ENCODE peak calls at places on chromosomes 3 and 15, in ten cellular contexts. Z is tibial nerve, D is breast epithelium, P is NB4, I is IMR-90, C is vagina, R is ovary, W is adrenal gland, G is upper lobe of left lung, X is HCT116. B is an unnamed sample.

GRCh38 chr15:99407716-99408115 is 156.4 kb downstream of the LRRC28 start:
- DNase-seq in Z (no peak), D (no peak), P (no peak), I (no peak), C (no peak), R (no peak), W (no peak), G (no peak), X (no peak), B (peak)

GRCh38 chr15:72445426-72445825 is 28.7 kb upstream of the ARIH1 start:
- DNase-seq in Z (no peak), D (no peak), P (no peak), I (no peak), C (no peak), R (no peak), W (no peak), G (no peak), X (no peak), B (no peak)

GRCh38 chr3:14227866-14228265 is 49.2 kb downstream of the LSM3 start:
- DNase-seq in Z (no peak), D (no peak), P (no peak), I (peak), C (no peak), R (no peak), W (no peak), G (no peak), X (no peak), B (no peak)

GRCh38 chr3:145313751-145314150 is 847.2 kb downstream of the PLOD2 start:
- DNase-seq in Z (no peak), D (no peak), P (no peak), I (no peak), C (no peak), R (no peak), W (no peak), G (no peak), X (no peak), B (no peak)

GRCh38 chr3:188279696-188280398 is 125.9 kb downstream of the LPP start:
- DNase-seq in Z (no peak), D (no peak), P (no peak), I (peak), C (no peak), R (no peak), W (no peak), G (no peak), X (no peak), B (no peak)

GRCh38 chr3:42032693-42033349 is 58.3 kb upstream of the TRAK1 start:
- DNase-seq in Z (peak), D (no peak), P (peak), I (peak), C (no peak), R (peak), W (peak), G (no peak), X (no peak), B (peak)

GRCh38 chr15:52485290-52485689 is 43.4 kb downstream of the MYO5A start:
- DNase-seq in Z (no peak), D (no peak), P (no peak), I (no peak), C (no peak), R (no peak), W (no peak), G (no peak), X (no peak), B (no peak)

GRCh38 chr3:169759256-169759655 is 5.6 kb downstream of the TERC start:
- DNase-seq in Z (no peak), D (no peak), P (peak), I (peak), C (no peak), R (no peak), W (no peak), G (no peak), X (no peak), B (no peak)

GRCh38 chr3:97896547-97896946 is 74.7 kb downstream of the CRYBG3 start:
- DNase-seq in Z (no peak), D (no peak), P (no peak), I (no peak), C (no peak), R (no peak), W (no peak), G (no peak), X (no peak), B (no peak)

GRCh38 chr15:82122754-82123400 is 77.1 kb upstream of the MEX3B start:
- DNase-seq in Z (peak), D (no peak), P (no peak), I (peak), C (no peak), R (peak), W (peak), G (no peak), X (peak), B (peak)

GRCh38 chr3:46892285-46893145 is 15.0 kb downstream of the PTH1R start:
- DNase-seq in Z (peak), D (peak), P (peak), I (peak), C (no peak), R (peak), W (peak), G (peak), X (peak), B (peak)

GRCh38 chr15:66941791-66942190 is 123.6 kb upstream of the SMAD3 start:
- DNase-seq in Z (no peak), D (no peak), P (no peak), I (no peak), C (no peak), R (no peak), W (no peak), G (no peak), X (no peak), B (no peak)

GRCh38 chr3:188956839-188957489 is 214.8 kb upstream of the TPRG1 start:
- DNase-seq in Z (peak), D (no peak), P (peak), I (peak), C (no peak), R (no peak), W (no peak), G (no peak), X (peak), B (no peak)

GRCh38 chr3:55330355-55330754 is 156.8 kb downstream of the WNT5A start:
- DNase-seq in Z (no peak), D (no peak), P (no peak), I (peak), C (no peak), R (no peak), W (peak), G (no peak), X (no peak), B (no peak)

GRCh38 chr15:26166429-26166828 is 303.3 kb upstream of the ATP10A start:
- DNase-seq in Z (no peak), D (no peak), P (peak), I (no peak), C (no peak), R (no peak), W (no peak), G (no peak), X (no peak), B (no peak)

GRCh38 chr3:106628407-106628806 is 748.8 kb upstream of the CCDC54 start:
- DNase-seq in Z (no peak), D (no peak), P (no peak), I (peak), C (no peak), R (no peak), W (no peak), G (no peak), X (no peak), B (no peak)

GRCh38 chr15:51114437-51115119 is 19.9 kb upstream of the TNFAIP8L3 start:
- DNase-seq in Z (no peak), D (no peak), P (no peak), I (no peak), C (no peak), R (no peak), W (no peak), G (no peak), X (no peak), B (no peak)

GRCh38 chr15:57640935-57641682 is 49.4 kb downstream of the MYZAP start:
- DNase-seq in Z (no peak), D (no peak), P (peak), I (peak), C (no peak), R (no peak), W (peak), G (no peak), X (no peak), B (no peak)

GRCh38 chr3:155555479-155556065 is 189.3 kb downstream of the PLCH1 start:
- DNase-seq in Z (no peak), D (no peak), P (no peak), I (no peak), C (no peak), R (no peak), W (no peak), G (no peak), X (no peak), B (no peak)

GRCh38 chr3:14093831-14094230 is 30.8 kb downstream of the CHCHD4 start:
- DNase-seq in Z (no peak), D (no peak), P (no peak), I (no peak), C (no peak), R (no peak), W (no peak), G (no peak), X (no peak), B (no peak)

GRCh38 chr3:49244589-49245205 is 32.3 kb downstream of the C3orf62 start:
- DNase-seq in Z (no peak), D (no peak), P (peak), I (peak), C (no peak), R (no peak), W (peak), G (no peak), X (no peak), B (peak)

GRCh38 chr3:13166243-13167063 is 93.2 kb upstream of the IQSEC1 start:
- DNase-seq in Z (no peak), D (peak), P (peak), I (no peak), C (no peak), R (no peak), W (no peak), G (no peak), X (no peak), B (no peak)

GRCh38 chr15:53665930-53666329 is 93.5 kb downstream of the WDR72 start:
- DNase-seq in Z (no peak), D (no peak), P (no peak), I (no peak), C (no peak), R (no peak), W (no peak), G (no peak), X (no peak), B (no peak)

GRCh38 chr3:127061641-127062040 is 78.7 kb downstream of the PLXNA1 start:
- DNase-seq in Z (no peak), D (no peak), P (no peak), I (no peak), C (no peak), R (no peak), W (no peak), G (no peak), X (no peak), B (no peak)

GRCh38 chr3:132343018-132343612 is 25.9 kb downstream of the ACP3 start:
- DNase-seq in Z (peak), D (no peak), P (peak), I (peak), C (no peak), R (peak), W (peak), G (no peak), X (peak), B (no peak)

GRCh38 chr15:58392611-58393161 is 39.1 kb upstream of the LIPC start:
- DNase-seq in Z (no peak), D (no peak), P (no peak), I (no peak), C (no peak), R (no peak), W (no peak), G (no peak), X (no peak), B (no peak)

GRCh38 chr15:96184297-96184696 is 146.2 kb upstream of the NR2F2 start:
- DNase-seq in Z (no peak), D (no peak), P (no peak), I (no peak), C (no peak), R (no peak), W (no peak), G (no peak), X (no peak), B (no peak)

GRCh38 chr3:153469162-153469561 is 307.1 kb downstream of the RAP2B start:
- DNase-seq in Z (no peak), D (no peak), P (no peak), I (no peak), C (no peak), R (no peak), W (no peak), G (no peak), X (no peak), B (no peak)
- TF ChIP-seq POLR2A in Z (no peak), D (no peak), P (no peak), I (no peak), C (no peak), R (no peak), W (no peak), G (no peak), X (no peak), B (no peak)

DNA sequence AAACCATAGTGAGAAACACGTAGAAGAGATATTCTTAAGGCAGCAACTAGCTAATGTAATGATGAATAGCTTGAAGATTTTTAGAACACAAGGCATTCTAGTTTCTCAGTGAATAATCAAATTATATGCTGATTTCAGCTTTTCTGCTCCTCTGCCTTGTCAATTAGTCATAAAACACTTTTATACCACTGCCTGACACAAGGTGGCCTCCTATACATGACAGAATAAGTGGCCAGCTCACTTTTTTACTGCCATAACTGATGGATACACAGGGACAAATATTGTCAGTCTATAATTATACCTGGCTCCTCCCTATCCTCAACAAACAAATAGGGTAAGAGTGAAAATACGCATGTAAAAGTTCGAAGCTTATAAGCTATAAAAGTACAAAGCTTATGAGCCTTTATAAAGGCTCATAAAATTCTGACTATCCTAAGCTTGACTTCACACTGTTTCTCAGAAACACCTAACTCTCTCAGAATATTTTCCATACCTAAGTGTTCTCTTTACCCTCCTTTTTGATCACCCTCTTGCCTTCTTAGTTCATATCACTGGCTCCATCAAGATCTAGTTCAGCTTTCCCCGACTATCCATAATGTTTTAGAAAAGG is 81.6 kb downstream of the HERC1 start:
- DNase-seq in Z (peak), D (no peak), P (peak), I (peak), C (no peak), R (no peak), W (peak), G (no peak), X (peak), B (no peak)
- TF ChIP-seq CTCF in Z (peak), D (peak), P (peak), I (peak), C (peak), R (peak), W (peak), G (peak), X (peak), B (peak)

DNA sequence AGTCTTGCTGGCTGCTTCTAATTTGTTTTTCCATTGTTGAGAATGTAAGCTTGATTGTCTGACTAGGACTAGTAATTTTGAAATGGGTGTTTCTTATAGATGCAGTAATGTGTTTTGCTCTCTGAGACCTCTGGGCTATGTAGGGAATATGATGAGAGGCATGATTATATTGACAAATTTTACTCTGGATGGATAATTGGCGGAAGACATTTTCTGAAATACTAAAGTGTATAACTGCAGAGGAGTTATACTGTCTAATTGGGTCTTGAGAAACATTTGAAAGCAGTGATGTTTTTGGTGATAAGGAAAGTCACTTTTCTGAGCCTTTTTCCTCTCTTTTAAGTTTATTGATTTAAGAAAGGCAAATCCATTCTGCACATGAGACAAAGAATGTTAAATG is 1.8 kb downstream of the ATP2C1 start:
- DNase-seq in Z (no peak), D (no peak), P (no peak), I (no peak), C (no peak), R (no peak), W (no peak), G (no peak), X (no peak), B (no peak)
- H3K4me3 ChIP-seq in Z (no peak), D (no peak), P (peak), I (peak), C (peak), R (no peak), W (no peak), G (no peak), X (no peak), B (no peak)

GRCh38 chr3:125683067-125683844 is 88.0 kb upstream of the OSBPL11 start:
- DNase-seq in Z (no peak), D (no peak), P (no peak), I (no peak), C (no peak), R (no peak), W (peak), G (peak), X (no peak), B (no peak)
- TF ChIP-seq POLR2A in Z (no peak), D (no peak), P (no peak), I (no peak), C (no peak), R (no peak), W (no peak), G (no peak), X (no peak), B (no peak)

GRCh38 chr15:29316422-29316821 is 46.8 kb upstream of the NSMCE3 start:
- DNase-seq in Z (no peak), D (no peak), P (peak), I (no peak), C (no peak), R (no peak), W (no peak), G (no peak), X (no peak), B (no peak)
- TF ChIP-seq CTCF in Z (no peak), D (no peak), P (no peak), I (no peak), C (no peak), R (no peak), W (no peak), G (no peak), X (no peak), B (no peak)